ENCODE peak calls at places on chromosomes 2 and 18, in nine cellular contexts. M is right cardiac atrium; Z is PC-3; D is SJSA1; K is adrenal gland; I is naive thymus-derived CD4-positive, alpha-beta T cell; A is CD8-positive, alpha-beta memory T cell; T is upper lobe of right lung; J is aorta. R is an unnamed sample.
A peak's percentile ranks its signal among the peaks of the same experiment; 100 is the strongest.

GRCh38 chr2:3639015-3639630 is 18.9 kb upstream of the ALLC start:
- DNase-seq in M (no peak), Z (no peak), D (peak; percentile 19), K (no peak), I (no peak), A (no peak), T (no peak), J (no peak), R (no peak)

GRCh38 chr2:225735844-225736243 is 336.3 kb downstream of the NYAP2 start:
- DNase-seq in M (no peak), Z (peak; percentile 95), D (peak; percentile 62), K (peak; percentile 56), I (no peak), A (no peak), T (no peak), J (no peak), R (no peak)

GRCh38 chr2:126809357-126809756 is 89.3 kb upstream of the TEX51 start:
- DNase-seq in M (no peak), Z (no peak), D (peak; percentile 20), K (no peak), I (no peak), A (no peak), T (no peak), J (no peak), R (no peak)

GRCh38 chr18:50695431-50696176 is 124.2 kb downstream of the MRO start:
- DNase-seq in M (peak; percentile 27), Z (no peak), D (no peak), K (no peak), I (no peak), A (no peak), T (no peak), J (no peak), R (no peak)

GRCh38 chr2:179233626-179234430 is 30.8 kb downstream of the SESTD1 start:
- DNase-seq in M (no peak), Z (peak; percentile 1), D (no peak), K (no peak), I (no peak), A (no peak), T (no peak), J (no peak), R (no peak)

GRCh38 chr18:45664824-45665763 is 49.8 kb downstream of the SLC14A2 start:
- DNase-seq in M (peak; percentile 42), Z (peak; percentile 64), D (peak; percentile 56), K (peak; percentile 56), I (peak; percentile 35), A (peak; percentile 62), T (no peak), J (no peak), R (peak; percentile 34)

GRCh38 chr2:204503869-204504268 is 41.4 kb upstream of the PARD3B start:
- DNase-seq in M (no peak), Z (no peak), D (no peak), K (no peak), I (no peak), A (no peak), T (no peak), J (no peak), R (no peak)

GRCh38 chr18:35114305-35114704 is 73.1 kb downstream of the MAPRE2 start:
- DNase-seq in M (no peak), Z (no peak), D (no peak), K (no peak), I (no peak), A (no peak), T (no peak), J (no peak), R (no peak)

GRCh38 chr2:16441431-16441830 is 224.2 kb downstream of the CYRIA start:
- DNase-seq in M (no peak), Z (no peak), D (no peak), K (no peak), I (no peak), A (no peak), T (no peak), J (no peak), R (no peak)

GRCh38 chr2:103459302-103459701 is 697.5 kb downstream of the TMEM182 start:
- DNase-seq in M (no peak), Z (no peak), D (no peak), K (no peak), I (no peak), A (no peak), T (no peak), J (no peak), R (no peak)

GRCh38 chr2:232444409-232445148 is 11.4 kb upstream of the ALPI start:
- DNase-seq in M (peak; percentile 42), Z (peak; percentile 80), D (peak; percentile 78), K (peak; percentile 71), I (no peak), A (peak; percentile 39), T (peak; percentile 72), J (peak; percentile 71), R (peak; percentile 24)

GRCh38 chr18:75238786-75239185 is 28.2 kb downstream of the TSHZ1 start:
- DNase-seq in M (no peak), Z (no peak), D (no peak), K (no peak), I (no peak), A (no peak), T (no peak), J (no peak), R (no peak)

GRCh38 chr2:50491541-50492114 is 540.3 kb downstream of the NRXN1 start:
- DNase-seq in M (no peak), Z (peak; percentile 36), D (no peak), K (peak; percentile 9), I (no peak), A (no peak), T (no peak), J (no peak), R (no peak)

GRCh38 chr2:101912545-101912944 is 79.2 kb upstream of the IL1R2 start:
- DNase-seq in M (no peak), Z (no peak), D (no peak), K (no peak), I (no peak), A (no peak), T (no peak), J (no peak), R (no peak)

GRCh38 chr18:5979176-5979888 is 84.0 kb upstream of the TMEM200C start:
- DNase-seq in M (no peak), Z (no peak), D (no peak), K (no peak), I (no peak), A (no peak), T (no peak), J (no peak), R (no peak)

GRCh38 chr2:131154071-131154531 is 49.0 kb downstream of the PLEKHB2 start:
- DNase-seq in M (peak; percentile 55), Z (peak; percentile 77), D (peak; percentile 63), K (peak; percentile 59), I (peak; percentile 43), A (peak; percentile 58), T (peak; percentile 78), J (peak; percentile 80), R (peak; percentile 38)

GRCh38 chr2:102107741-102108070 is 34.8 kb upstream of the IL1R1 start:
- DNase-seq in M (no peak), Z (no peak), D (no peak), K (no peak), I (no peak), A (no peak), T (no peak), J (no peak), R (no peak)

GRCh38 chr2:28618221-28619141 is 122.6 kb downstream of the PLB1 start:
- DNase-seq in M (no peak), Z (peak; percentile 71), D (no peak), K (no peak), I (no peak), A (no peak), T (peak; percentile 61), J (peak; percentile 61), R (no peak)
- H3K4me1 ChIP-seq in M (peaks cover 9% of the 10 kb centered on the region), Z (peaks cover 66% of the 10 kb centered on the region), D (peaks cover 14% of the 10 kb centered on the region), K (peaks cover 5% of the 10 kb centered on the region), I (peaks cover 31% of the 10 kb centered on the region), A (peaks cover 98% of the 10 kb centered on the region), T (peaks cover 20% of the 10 kb centered on the region), J (no peaks in the 10 kb centered on the region), R (peaks cover 67% of the 10 kb centered on the region)

DNA sequence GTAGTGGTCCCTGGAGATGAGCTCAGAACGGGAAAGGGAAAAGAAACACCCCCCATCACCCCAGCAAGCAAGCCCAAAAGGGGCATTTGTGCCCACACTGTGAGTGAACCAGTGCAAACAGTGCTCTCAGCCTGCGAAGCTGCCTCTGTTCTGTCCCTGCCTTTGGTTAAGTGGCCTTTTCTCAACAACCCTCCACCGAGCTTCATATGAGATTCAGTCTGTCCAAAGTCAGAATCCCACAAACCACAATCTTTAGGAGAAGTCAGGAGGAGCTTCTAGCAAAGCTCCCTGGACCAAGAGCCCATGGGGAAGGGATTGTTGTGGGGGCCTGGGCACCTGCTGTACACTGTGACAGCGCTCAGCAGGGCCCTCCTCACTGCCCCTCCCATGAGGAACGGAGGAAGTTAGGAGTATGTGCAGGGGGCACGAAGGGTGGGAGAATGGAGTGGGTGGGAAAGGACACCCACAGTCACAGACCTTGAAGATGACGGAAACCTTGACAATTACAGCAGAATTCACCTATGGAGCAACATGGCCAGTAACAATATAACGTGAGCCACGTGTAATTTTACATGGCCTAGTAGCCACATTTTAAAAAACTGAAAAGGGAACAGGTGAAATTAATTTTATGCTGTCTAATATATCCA is 119.5 kb downstream of the SMAD7 start:
- DNase-seq in M (peak; percentile 8), Z (no peak), D (peak; percentile 39), K (no peak), I (no peak), A (no peak), T (peak; percentile 53), J (peak; percentile 40), R (no peak)
- H3K4me1 ChIP-seq in M (peaks cover 27% of the 10 kb centered on the region), Z (peaks cover 33% of the 10 kb centered on the region), D (peaks cover 60% of the 10 kb centered on the region), K (no peaks in the 10 kb centered on the region), I (peaks cover 62% of the 10 kb centered on the region), A (peaks cover 51% of the 10 kb centered on the region), T (peaks cover 40% of the 10 kb centered on the region), J (no peaks in the 10 kb centered on the region), R (peaks cover 52% of the 10 kb centered on the region)

GRCh38 chr2:153115141-153115540 is 363.4 kb downstream of the RPRM start:
- DNase-seq in M (no peak), Z (no peak), D (no peak), K (no peak), I (no peak), A (no peak), T (no peak), J (no peak), R (no peak)
- H3K4me1 ChIP-seq in M (no peaks in the 10 kb centered on the region), Z (no peaks in the 10 kb centered on the region), D (no peaks in the 10 kb centered on the region), K (no peaks in the 10 kb centered on the region), I (no peaks in the 10 kb centered on the region), A (no peaks in the 10 kb centered on the region), T (no peaks in the 10 kb centered on the region), J (no peaks in the 10 kb centered on the region), R (no peaks in the 10 kb centered on the region)

DNA sequence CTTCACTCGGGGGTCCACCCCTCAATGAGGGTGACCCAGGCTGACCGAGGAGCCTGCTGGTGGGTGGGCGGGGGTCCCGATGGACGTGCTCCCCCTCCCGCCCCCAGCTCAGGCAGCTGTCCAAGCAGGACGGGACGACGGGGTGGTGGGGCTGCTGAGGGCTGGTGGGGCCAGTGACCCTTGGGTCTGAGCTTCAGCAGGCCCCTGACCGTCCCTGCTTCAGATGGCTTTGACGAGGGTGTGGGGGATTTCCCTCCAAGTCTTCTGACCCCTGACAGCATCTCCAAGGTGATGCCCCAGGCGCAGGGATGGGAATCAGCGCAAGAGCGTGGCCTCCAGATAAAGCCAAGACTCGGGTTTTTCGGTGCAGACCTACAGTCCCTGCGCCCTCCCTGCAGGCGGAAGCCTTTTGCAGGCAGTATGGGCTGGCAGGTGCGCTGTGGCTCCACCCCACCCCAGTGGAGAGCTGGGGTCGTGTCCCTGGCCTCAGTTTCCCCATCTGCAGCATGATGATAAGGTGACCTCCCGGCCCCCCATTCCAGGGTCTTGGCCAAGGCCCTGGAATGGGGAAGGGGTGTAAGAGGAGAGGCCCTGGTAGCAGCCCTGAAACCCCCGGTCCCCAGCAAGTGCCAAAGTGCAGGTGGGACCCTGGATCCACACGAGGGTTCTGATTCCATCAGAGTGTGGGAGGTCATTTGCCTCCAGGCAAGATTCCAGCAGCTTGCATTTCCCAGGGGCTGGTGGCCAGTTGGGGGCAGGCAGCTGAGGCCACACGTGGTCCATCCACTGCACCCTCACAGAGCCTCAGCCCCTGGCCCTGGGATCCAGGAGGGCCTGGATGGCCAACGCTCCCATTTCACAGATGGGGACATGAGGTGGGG is 8.7 kb downstream of the CROCC2 start:
- DNase-seq in M (peak; percentile 25), Z (no peak), D (no peak), K (no peak), I (no peak), A (no peak), T (no peak), J (peak; percentile 63), R (no peak)
- H3K4me1 ChIP-seq in M (no peaks in the 10 kb centered on the region), Z (peaks cover 12% of the 10 kb centered on the region), D (peaks cover 90% of the 10 kb centered on the region), K (peaks cover 9% of the 10 kb centered on the region), I (no peaks in the 10 kb centered on the region), A (no peaks in the 10 kb centered on the region), T (peaks cover 30% of the 10 kb centered on the region), J (no peaks in the 10 kb centered on the region), R (peaks cover 8% of the 10 kb centered on the region)